ENCODE peak calls at places on chromosomes 7 and 10, in four cellular contexts. P is neural progenitor cell, W is endodermal cell, F is aorta. S is an unnamed sample.

GRCh38 chr7:35617076-35617475 is 77.9 kb downstream of the HERPUD2 start:
- DNase-seq in W (no peak), P (no peak), F (no peak), S (no peak)

GRCh38 chr10:34655286-34656170 is 159.6 kb downstream of the PARD3 start:
- DNase-seq in F (no peak), W (peak; percentile 89), P (peak; percentile 72), S (no peak)

GRCh38 chr10:4447977-4448376 is 378.0 kb upstream of the AKR1E2 start:
- DNase-seq in F (no peak), W (no peak), P (no peak), S (no peak)

GRCh38 chr7:16708496-16708895 is 45.1 kb upstream of the TSPAN13 start:
- DNase-seq in P (no peak), W (no peak), F (no peak), S (no peak)

GRCh38 chr10:122419890-122420623 is 34.4 kb upstream of the ARMS2 start:
- DNase-seq in P (no peak), W (no peak), F (no peak), S (no peak)

GRCh38 chr7:99762680-99763327 is 21.2 kb downstream of the CYP3A4 start:
- DNase-seq in W (no peak), F (peak; percentile 75), P (no peak), S (peak; percentile 24)

GRCh38 chr10:130652964-130653578 is 516.9 kb downstream of the GLRX3 start:
- DNase-seq in F (no peak), W (no peak), P (no peak), S (no peak)

GRCh38 chr7:15889501-15889900 is 203.0 kb upstream of the MEOX2 start:
- DNase-seq in F (no peak), P (peak; percentile 41), W (peak; percentile 60), S (no peak)

GRCh38 chr7:46554688-46555422 is 633.8 kb upstream of the IGFBP3 start:
- DNase-seq in P (no peak), W (no peak), F (no peak), S (no peak)

GRCh38 chr10:73956476-73957338 is 41.2 kb upstream of the VCL start:
- DNase-seq in P (no peak), W (no peak), F (no peak), S (no peak)

GRCh38 chr7:44694766-44695165 is 53.9 kb upstream of the ZMIZ2 start:
- DNase-seq in P (no peak), F (no peak), W (no peak), S (no peak)

GRCh38 chr7:120395526-120396019 is 122.6 kb downstream of the KCND2 start:
- DNase-seq in F (no peak), P (no peak), W (peak; percentile 48), S (no peak)

GRCh38 chr7:55244346-55244745 is 120.8 kb upstream of the LANCL2 start:
- DNase-seq in P (no peak), F (no peak), W (no peak), S (no peak)

GRCh38 chr10:91665842-91666241 is 33.0 kb upstream of the PPP1R3C start:
- DNase-seq in F (no peak), W (no peak), P (no peak), S (no peak)

GRCh38 chr10:63375859-63376258 is 89.9 kb downstream of the JMJD1C start:
- DNase-seq in F (no peak), P (no peak), W (no peak), S (no peak)

GRCh38 chr10:132774905-132775863 is 10.8 kb downstream of the NKX6-2 start:
- DNase-seq in P (no peak), W (peak; percentile 70), F (no peak), S (no peak)

GRCh38 chr7:155804897-155805825 is 7.1 kb downstream of the SHH start:
- DNase-seq in P (peak; percentile 93), F (no peak), W (peak; percentile 95), S (no peak)

GRCh38 chr7:27062946-27063345 is 32.9 kb downstream of the HOXA1 start:
- DNase-seq in F (no peak), P (no peak), W (no peak), S (no peak)

GRCh38 chr10:80464557-80465466 is 10.7 kb downstream of the TSPAN14 start:
- DNase-seq in P (peak; percentile 93), W (peak; percentile 94), F (peak; percentile 60), S (no peak)

GRCh38 chr7:150400779-150401423 is 21.8 kb downstream of the ZNF775 start:
- DNase-seq in F (no peak), P (no peak), W (peak; percentile 54), S (no peak)

GRCh38 chr7:46649896-46650295 is 728.8 kb upstream of the IGFBP3 start:
- DNase-seq in F (no peak), W (no peak), P (no peak), S (no peak)

GRCh38 chr7:130207642-130208041 is at the start of gene SSMEM1:
- DNase-seq in W (no peak), P (no peak), F (no peak), S (no peak)

GRCh38 chr7:139573871-139574270 is 50.4 kb downstream of the CLEC2L start:
- DNase-seq in F (no peak), P (no peak), W (no peak), S (no peak)

GRCh38 chr7:139574618-139575337 is 51.3 kb downstream of the CLEC2L start:
- DNase-seq in W (no peak), F (no peak), P (no peak), S (no peak)

GRCh38 chr7:139572704-139573395 is 49.4 kb downstream of the CLEC2L start:
- DNase-seq in P (no peak), F (peak; percentile 73), W (peak; percentile 43), S (no peak)

GRCh38 chr7:139575338-139575680 is 51.8 kb downstream of the CLEC2L start:
- DNase-seq in F (no peak), W (no peak), P (no peak), S (no peak)

DNA sequence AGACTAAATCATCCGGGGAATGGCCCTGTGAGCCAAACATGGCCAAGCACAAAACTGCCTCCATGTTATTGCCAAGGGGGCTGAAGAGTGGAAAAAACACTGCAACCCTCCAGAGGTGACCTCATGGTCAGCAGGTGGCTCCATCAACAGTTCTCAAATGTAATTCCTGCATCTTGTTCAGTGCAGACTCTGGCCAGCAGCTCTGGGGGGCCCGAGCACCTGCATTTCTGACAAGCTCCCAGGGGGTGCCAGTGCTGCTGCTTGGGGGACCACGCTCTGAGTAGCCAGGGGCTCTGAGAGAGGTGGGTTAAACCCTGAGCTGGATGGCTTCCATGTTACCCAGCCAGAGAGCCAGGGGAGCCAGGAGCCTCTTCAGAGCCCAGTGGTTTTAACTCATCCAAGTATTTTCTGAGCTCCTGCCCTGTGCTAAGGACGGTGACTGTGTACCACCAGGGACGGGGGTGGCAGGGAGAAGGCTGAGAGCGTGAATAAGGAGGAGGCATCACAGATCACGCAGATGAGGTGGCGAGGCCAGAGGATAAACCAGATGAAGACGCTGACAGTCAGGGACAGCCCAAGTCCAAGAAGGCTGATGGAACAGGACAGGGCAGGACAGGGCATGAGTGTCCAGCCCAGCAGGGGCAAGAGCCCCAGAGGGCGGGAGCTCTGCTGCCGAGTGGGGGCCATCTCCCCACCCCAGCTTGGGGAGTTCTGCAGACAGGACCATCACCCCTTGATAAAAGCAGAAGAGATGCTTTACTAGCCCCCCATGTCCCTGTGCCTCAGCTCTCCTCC is 52.9 kb downstream of the CLEC2L start:
- DNase-seq in P (no peak), F (no peak), W (no peak), S (no peak)
- H3K36me3 ChIP-seq in P (no peaks in the 10 kb centered on the region), F (peaks cover 3% of the 10 kb centered on the region), W (peaks cover 68% of the 10 kb centered on the region), S (peaks cover 93% of the 10 kb centered on the region)

DNA sequence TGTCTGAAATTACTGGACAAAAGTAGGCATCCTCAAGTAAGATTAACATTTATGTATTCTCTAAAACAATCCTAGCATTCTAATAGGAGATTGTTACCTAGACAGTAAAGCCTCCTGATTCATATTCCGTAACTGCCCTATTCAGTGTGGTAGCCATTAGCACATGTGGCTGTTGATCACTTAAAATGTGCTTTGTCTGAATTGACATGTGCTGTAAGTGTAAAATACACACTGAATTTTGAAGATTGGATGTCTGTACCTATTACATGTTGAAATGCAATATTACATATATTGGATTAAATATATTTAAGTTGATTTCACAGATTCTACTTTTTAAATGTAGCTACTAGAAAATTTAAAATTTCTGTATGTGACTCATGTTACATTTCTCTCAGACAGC is 14.6 kb downstream of the EDRF1 start:
- DNase-seq in F (no peak), W (no peak), P (no peak), S (no peak)
- H3K36me3 ChIP-seq in F (peaks cover 17% of the 10 kb centered on the region), W (peaks cover 99% of the 10 kb centered on the region), P (peaks cover 46% of the 10 kb centered on the region), S (peaks cover 96% of the 10 kb centered on the region)

DNA sequence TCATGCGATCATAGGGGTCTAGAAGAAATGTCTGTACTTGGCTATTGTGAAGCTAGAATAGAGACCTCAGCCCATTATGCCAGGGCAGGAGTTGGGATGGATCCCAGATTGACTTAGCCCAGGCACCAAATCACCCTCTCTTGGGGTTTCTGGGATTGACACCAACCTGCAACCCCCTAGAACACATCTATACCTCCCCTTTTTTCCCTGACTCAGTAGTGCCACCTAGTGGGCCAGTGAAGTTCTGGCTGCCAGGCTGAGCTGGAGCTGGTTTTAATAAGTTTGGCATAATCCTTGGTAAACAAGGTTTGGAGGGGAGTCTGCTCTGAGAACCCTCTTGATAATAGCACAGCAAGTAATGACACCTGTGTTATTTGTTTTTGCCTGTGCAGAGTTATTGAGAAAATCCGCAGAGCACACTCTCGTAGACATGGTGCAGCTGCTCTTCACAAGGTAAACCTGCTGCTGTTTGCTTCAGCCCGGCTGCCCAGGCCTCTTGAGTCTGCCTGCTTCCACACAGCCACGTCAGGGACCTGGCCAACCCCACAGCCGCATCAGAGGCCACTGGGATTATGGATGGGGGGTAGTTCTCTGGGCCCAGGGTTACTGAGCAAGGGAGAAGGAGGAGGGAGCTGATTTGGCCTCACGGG is 43.3 kb upstream of the NFKB2 start:
- DNase-seq in F (peak; percentile 80), P (peak; percentile 83), W (peak; percentile 88), S (no peak)
- H3K36me3 ChIP-seq in F (peaks cover 7% of the 10 kb centered on the region), P (no peaks in the 10 kb centered on the region), W (peaks cover 47% of the 10 kb centered on the region), S (peaks cover 60% of the 10 kb centered on the region)

DNA sequence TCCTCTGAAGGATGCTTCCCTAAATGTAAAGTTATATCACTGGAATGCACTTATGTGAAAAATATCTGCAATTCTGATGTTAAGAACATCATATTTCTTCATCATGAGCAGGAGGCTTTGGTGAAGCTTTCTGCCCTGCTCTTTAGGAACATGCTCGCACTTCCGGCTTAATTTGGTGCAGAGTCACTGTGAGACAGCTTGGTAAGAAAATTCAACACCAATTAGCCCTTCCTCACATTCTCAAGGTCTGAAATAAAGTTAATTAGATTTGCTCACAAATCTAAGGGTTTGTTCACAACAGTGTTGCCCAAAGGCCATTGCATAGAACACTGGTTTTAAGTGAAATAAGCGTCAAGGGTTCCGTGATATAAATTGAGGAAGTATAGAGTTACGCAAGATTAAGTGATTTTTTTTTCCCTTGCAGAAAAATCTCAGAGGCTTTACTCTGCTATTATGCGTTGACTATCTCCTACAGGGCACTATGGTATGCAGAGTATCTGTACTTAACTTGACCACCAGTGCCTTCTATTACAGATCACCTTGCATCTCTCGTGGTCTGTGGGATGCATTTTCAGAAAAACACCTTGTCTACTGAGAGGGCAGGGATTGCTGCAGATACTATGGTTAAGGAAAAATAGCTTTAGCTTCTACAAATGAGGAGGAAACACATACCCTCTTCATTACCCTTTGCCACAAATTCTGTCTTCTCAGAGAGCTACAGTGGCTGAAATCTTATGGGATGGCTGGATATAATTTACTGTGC is 953.9 kb downstream of the TYW1 start:
- DNase-seq in W (no peak), F (no peak), P (no peak), S (no peak)
- H3K36me3 ChIP-seq in W (no peaks in the 10 kb centered on the region), F (no peaks in the 10 kb centered on the region), P (no peaks in the 10 kb centered on the region), S (no peaks in the 10 kb centered on the region)